ENCODE peak calls at places on chromosomes 6 and 20, in five cellular contexts. F is tibial nerve, K is GM23248, Y is small intestine, J is sigmoid colon. Q is an unnamed sample.

GRCh38 chr6:70414813-70415212 is 1.5 kb downstream of the FAM135A start:
- DNase-seq in Y (no peak), F (no peak), J (no peak), K (peak; percentile 8), Q (no peak)

GRCh38 chr6:17580518-17581048 is 19.5 kb upstream of the FAM8A1 start:
- DNase-seq in J (peak; percentile 75), K (peak; percentile 75), Y (no peak), F (no peak), Q (peak; percentile 43)

GRCh38 chr6:134676307-134677281 is 273.3 kb downstream of the ALDH8A1 start:
- DNase-seq in J (no peak), Y (peak; percentile 96), K (no peak), F (no peak), Q (no peak)

GRCh38 chr20:25584905-25585704 is at the start of gene NINL:
- DNase-seq in K (peak; percentile 81), Y (peak; percentile 71), J (peak; percentile 78), F (no peak), Q (peak; percentile 89)

GRCh38 chr6:75819776-75820487 is 70.9 kb downstream of the MYO6 start:
- DNase-seq in J (no peak), Y (no peak), K (no peak), F (no peak), Q (no peak)

GRCh38 chr6:39753745-39754084 is 28.5 kb upstream of the KIF6 start:
- DNase-seq in F (peak; percentile 35), J (peak; percentile 75), K (peak; percentile 45), Y (no peak), Q (peak; percentile 73)

GRCh38 chr20:62814060-62814708 is 2.7 kb upstream of the COL9A3 start:
- DNase-seq in K (no peak), J (no peak), Y (no peak), F (no peak), Q (no peak)

GRCh38 chr20:58096880-58097813 is 131.3 kb downstream of the ANKRD60 start:
- DNase-seq in F (no peak), K (no peak), J (no peak), Y (no peak), Q (no peak)

GRCh38 chr6:147033267-147033666 is 170.9 kb upstream of the STXBP5 start:
- DNase-seq in K (peak; percentile 26), J (no peak), F (no peak), Y (no peak), Q (no peak)

GRCh38 chr6:135905604-135906300 is 54.3 kb downstream of the PDE7B start:
- DNase-seq in J (no peak), Y (no peak), F (no peak), K (no peak), Q (no peak)

GRCh38 chr6:45057711-45058110 is 270.4 kb upstream of the RUNX2 start:
- DNase-seq in K (no peak), Y (no peak), F (no peak), J (no peak), Q (no peak)

GRCh38 chr6:148423133-148423532 is 80.5 kb downstream of the SASH1 start:
- DNase-seq in Y (no peak), K (no peak), J (no peak), F (no peak), Q (no peak)
- H3K27ac ChIP-seq in Y (no peak overlapping the region), K (no peak overlapping the region), J (no peak overlapping the region), F (no peak overlapping the region), Q (no peak overlapping the region)

GRCh38 chr6:63634630-63635029 is 972 bp upstream of the PHF3 start:
- DNase-seq in J (no peak), Y (no peak), F (no peak), K (no peak), Q (no peak)
- H3K27me3 ChIP-seq in J (no peaks in the 10 kb centered on the region), Y (no peaks in the 10 kb centered on the region), F (no peaks in the 10 kb centered on the region), K (no peaks in the 10 kb centered on the region), Q (no peaks in the 10 kb centered on the region)

GRCh38 chr20:51198876-51199523 is 176.1 kb upstream of the KCNG1 start:
- DNase-seq in K (no peak), J (no peak), F (no peak), Y (no peak), Q (no peak)
- H3K4me3 ChIP-seq in K (no peak overlapping the region), J (no peak overlapping the region), F (no peak overlapping the region), Y (no peak overlapping the region), Q (no peak overlapping the region)

DNA sequence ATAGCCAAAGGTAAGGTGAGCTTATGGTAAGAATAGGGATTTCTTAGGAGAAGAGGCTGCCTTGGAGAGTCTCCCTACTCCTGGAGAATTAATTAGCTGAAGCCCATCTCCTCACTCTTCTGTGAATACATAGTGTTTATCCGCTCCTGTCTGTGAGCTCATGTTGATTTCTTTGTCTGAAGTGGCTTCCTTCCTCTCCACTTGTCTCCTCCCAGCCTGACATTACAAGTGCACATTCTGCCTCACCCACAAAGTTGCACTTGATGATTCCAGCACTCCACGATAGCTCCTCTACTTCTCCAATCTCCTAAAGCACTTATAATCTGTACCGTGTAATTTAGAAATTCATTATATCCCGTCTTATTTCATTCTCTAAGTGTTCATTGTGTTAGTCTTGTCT is 287.2 kb downstream of the QKI start:
- DNase-seq in F (no peak), Y (no peak), K (no peak), J (no peak), Q (no peak)
- H3K27ac ChIP-seq in F (no peak overlapping the region), Y (no peak overlapping the region), K (no peak overlapping the region), J (no peak overlapping the region), Q (no peak overlapping the region)

GRCh38 chr6:168319279-168320051 is at the start of gene DACT2:
- DNase-seq in K (no peak), F (no peak), J (no peak), Y (no peak), Q (peak; percentile 69)
- H3K27me3 ChIP-seq in K (no peaks in the 10 kb centered on the region), F (peaks cover 23% of the 10 kb centered on the region), J (peaks cover 32% of the 10 kb centered on the region), Y (peaks cover 8% of the 10 kb centered on the region), Q (peaks cover 2% of the 10 kb centered on the region)

GRCh38 chr6:53357576-53358343 is 9.0 kb upstream of the ELOVL5 start:
- DNase-seq in K (no peak), J (no peak), Y (no peak), F (no peak), Q (no peak)
- H3K4me3 ChIP-seq in K (no peak overlapping the region), J (no peak overlapping the region), Y (no peak overlapping the region), F (no peak overlapping the region), Q (no peak overlapping the region)